ENCODE peak calls at places on chromosomes 6 and 20, in six cellular contexts. L is cardiac muscle cell, Z is ascending aorta, E is transverse colon, I is HCT116, K is ovary. O is an unnamed sample. For H3K9me3 and H3K4me1, the result is how much of the 10 kb centered on the place peaks cover.

GRCh38 chr20:47126374-47126705 is 230.2 kb downstream of the ZMYND8 start:
- DNase-seq in L (no peak), Z (no peak), E (no peak), I (no peak), K (no peak), O (no peak)

GRCh38 chr6:5302220-5302946 is 41.1 kb downstream of the FARS2 start:
- DNase-seq in L (no peak), Z (no peak), E (no peak), I (no peak), K (peak), O (peak)

GRCh38 chr6:4698901-4699659 is 77.1 kb upstream of the CDYL start:
- DNase-seq in L (peak), Z (no peak), E (no peak), I (no peak), K (no peak), O (no peak)

GRCh38 chr6:140464720-140465119 is 1090.3 kb upstream of the CITED2 start:
- DNase-seq in L (no peak), Z (no peak), E (no peak), I (no peak), K (no peak), O (no peak)

GRCh38 chr20:38550274-38550673 is 30.7 kb upstream of the ADIG start:
- DNase-seq in L (no peak), Z (no peak), E (no peak), I (no peak), K (no peak), O (no peak)

GRCh38 chr20:12394786-12395185 is 477.1 kb downstream of the BTBD3 start:
- DNase-seq in L (peak), Z (no peak), E (no peak), I (no peak), K (no peak), O (no peak)

GRCh38 chr6:148285205-148285604 is 57.4 kb upstream of the SASH1 start:
- DNase-seq in L (no peak), Z (no peak), E (no peak), I (no peak), K (no peak), O (no peak)

GRCh38 chr20:59788196-59788735 is 145.2 kb downstream of the SYCP2 start:
- DNase-seq in L (no peak), Z (no peak), E (no peak), I (no peak), K (no peak), O (no peak)

GRCh38 chr20:62554898-62555641 is 79.3 kb upstream of the GATA5 start:
- DNase-seq in L (no peak), Z (no peak), E (no peak), I (no peak), K (no peak), O (no peak)

GRCh38 chr6:25652007-25652515 is at the start of gene SCGN:
- DNase-seq in L (peak), Z (no peak), E (peak), I (no peak), K (peak), O (peak)

GRCh38 chr6:131694832-131695426 is 6.3 kb downstream of the OR2A4 start:
- DNase-seq in L (peak), Z (no peak), E (peak), I (peak), K (peak), O (peak)

GRCh38 chr6:165229216-165229615 is 80.2 kb downstream of the C6orf118 start:
- DNase-seq in L (no peak), Z (no peak), E (no peak), I (no peak), K (no peak), O (no peak)

GRCh38 chr20:57794600-57795346 is 85.0 kb upstream of the PMEPA1 start:
- DNase-seq in L (no peak), Z (no peak), E (no peak), I (no peak), K (no peak), O (no peak)

GRCh38 chr6:149176971-149177667 is 140.4 kb upstream of the TAB2 start:
- DNase-seq in L (no peak), Z (no peak), E (no peak), I (no peak), K (no peak), O (no peak)

GRCh38 chr20:18992418-18992817 is 178.8 kb downstream of the SCP2D1 start:
- DNase-seq in L (no peak), Z (no peak), E (no peak), I (no peak), K (no peak), O (no peak)

GRCh38 chr20:37364013-37364926 is 18.3 kb downstream of the SRC start:
- DNase-seq in L (no peak), Z (no peak), E (no peak), I (no peak), K (no peak), O (no peak)

DNA sequence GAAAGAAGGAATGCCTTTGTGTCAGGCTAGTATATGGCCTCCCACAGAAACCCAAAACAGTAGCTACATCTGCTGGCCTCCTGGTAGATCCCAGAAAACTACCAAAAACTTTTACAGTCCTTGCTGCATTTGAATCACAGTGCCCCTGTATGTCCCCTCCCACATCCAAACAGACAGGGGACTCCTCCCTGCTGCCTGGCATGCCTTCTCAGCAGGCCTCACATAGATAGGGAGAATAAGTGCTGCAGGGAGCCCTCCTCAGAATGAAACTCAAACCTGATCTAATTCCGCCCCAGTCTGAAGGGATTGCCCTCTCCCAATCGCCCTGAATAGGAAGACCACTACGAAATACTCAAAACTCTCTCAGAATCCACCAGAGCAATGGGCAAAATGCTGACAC is 14.1 kb upstream of the DEFB116 start:
- DNase-seq in L (no peak), Z (no peak), E (no peak), I (no peak), K (no peak), O (no peak)
- H3K9me3 ChIP-seq in L (under half), Z (under half), E (under half), I (under half), K (under half), O (under half)

DNA sequence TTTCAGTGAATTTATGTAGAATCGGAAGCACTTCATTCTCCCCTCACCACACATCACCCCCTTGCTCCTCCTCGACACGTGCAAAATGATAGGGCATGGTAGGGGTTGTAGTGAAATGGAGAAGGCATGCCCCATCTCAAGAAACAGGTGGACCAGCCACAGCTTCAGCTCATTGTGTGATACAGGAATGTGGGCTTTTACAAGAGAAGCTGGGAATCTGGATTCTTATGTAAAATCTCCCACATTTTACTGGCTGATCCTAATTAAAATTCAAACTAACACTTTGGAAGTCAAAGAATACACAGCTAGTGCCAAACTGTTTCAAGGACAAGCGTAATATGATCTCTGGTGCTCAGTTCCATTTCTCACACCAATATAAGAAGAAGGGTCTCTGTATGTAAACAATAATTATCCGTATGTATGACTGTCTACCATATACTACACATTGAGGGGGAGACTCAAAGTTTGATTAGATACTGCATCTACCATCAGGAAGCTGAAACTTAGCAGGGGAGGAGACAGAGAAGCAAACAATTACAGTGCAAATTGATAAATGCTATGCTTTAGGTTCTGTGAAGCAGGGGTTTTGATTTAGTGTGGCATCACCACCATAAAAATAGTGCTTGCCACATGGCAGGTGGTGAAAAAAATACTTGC is 24.3 kb upstream of the KIAA0408 start:
- DNase-seq in L (no peak), Z (no peak), E (no peak), I (no peak), K (no peak), O (no peak)
- H3K4me3 ChIP-seq in L (no peak), Z (no peak), E (no peak), I (no peak), K (no peak), O (no peak)

GRCh38 chr6:166583230-166583629 is 3.2 kb downstream of the RAMACL start:
- DNase-seq in L (no peak), Z (no peak), E (no peak), I (no peak), K (no peak), O (no peak)
- H3K4me1 ChIP-seq in L (under half), Z (under half), E (under half), I (under half), K (under half), O (under half)

GRCh38 chr6:110139052-110139451 is 40.4 kb downstream of the WASF1 start:
- DNase-seq in L (no peak), Z (no peak), E (no peak), I (no peak), K (no peak), O (no peak)

GRCh38 chr6:110140650-110141049 is 38.8 kb downstream of the WASF1 start:
- DNase-seq in L (peak), Z (no peak), E (no peak), I (peak), K (no peak), O (no peak)

GRCh38 chr6:110137924-110138887 is 41.3 kb downstream of the WASF1 start:
- DNase-seq in L (no peak), Z (no peak), E (no peak), I (no peak), K (no peak), O (no peak)
- H3K9me3 ChIP-seq in L (under half), Z (under half), E (under half), I (under half), K (under half), O (under half)

GRCh38 chr20:709421-709820 is 33.8 kb upstream of the SCRT2 start:
- DNase-seq in L (peak), Z (no peak), E (no peak), I (no peak), K (no peak), O (peak)
- H3K4me3 ChIP-seq in L (peak), Z (no peak), E (no peak), I (no peak), K (no peak), O (no peak)

GRCh38 chr6:45584127-45584526 is 206.4 kb upstream of the SUPT3H start:
- DNase-seq in L (no peak), Z (no peak), E (no peak), I (no peak), K (no peak), O (no peak)
- H3K4me1 ChIP-seq in L (under half), Z (under half), E (under half), I (under half), K (under half), O (under half)

DNA sequence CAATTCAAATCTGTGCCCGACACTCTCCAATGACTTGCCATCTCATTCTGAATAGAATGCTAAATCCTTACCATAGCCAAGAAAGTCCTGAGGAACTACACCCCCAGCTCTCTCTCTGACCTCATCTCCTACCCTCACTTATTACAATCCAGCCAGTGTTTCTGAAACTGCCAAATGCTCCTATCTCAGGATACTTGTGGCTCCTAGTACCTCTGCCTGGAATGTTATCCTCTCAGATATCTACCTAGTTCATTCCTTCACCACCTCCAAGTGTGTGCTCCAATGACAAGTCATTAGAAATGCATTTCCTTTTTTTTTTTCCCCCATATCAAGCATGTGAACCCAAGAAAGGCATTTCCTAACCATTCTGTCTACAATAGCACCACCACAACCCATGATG is 24.4 kb downstream of the ZNF184 start:
- DNase-seq in L (no peak), Z (no peak), E (no peak), I (no peak), K (no peak), O (no peak)
- H3K9me3 ChIP-seq in L (under half), Z (under half), E (half or more), I (under half), K (under half), O (under half)

DNA sequence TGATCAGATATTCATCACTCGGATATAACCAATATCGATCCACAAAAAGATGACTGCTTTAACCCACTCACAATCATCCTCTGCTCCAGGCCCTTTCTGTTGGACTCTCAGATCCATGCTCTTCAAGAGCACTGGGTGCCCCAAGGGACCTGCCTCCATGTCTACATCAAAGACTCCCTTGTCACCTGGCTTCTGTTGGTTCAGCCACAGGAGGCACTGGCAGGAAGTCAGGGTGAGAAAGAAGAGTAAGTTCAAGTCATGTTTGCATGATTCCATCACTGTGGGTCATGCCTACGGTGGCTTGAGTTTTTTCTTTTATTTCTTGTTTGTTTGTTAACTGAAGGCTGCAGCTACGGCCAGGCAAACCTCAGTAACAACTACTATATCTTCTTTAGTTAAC is 243.3 kb downstream of the ADGRG6 start:
- DNase-seq in L (no peak), Z (no peak), E (no peak), I (no peak), K (no peak), O (no peak)
- H3K4me3 ChIP-seq in L (no peak), Z (no peak), E (no peak), I (no peak), K (no peak), O (no peak)

GRCh38 chr6:42279966-42280629 is 62.4 kb upstream of the MRPS10 start:
- DNase-seq in L (peak), Z (no peak), E (no peak), I (no peak), K (peak), O (no peak)
- H3K4me1 ChIP-seq in L (under half), Z (under half), E (under half), I (under half), K (under half), O (under half)